ENCODE peak calls at places on chromosome 3, in eight cellular contexts. N is spleen, H is dorsolateral prefrontal cortex, X is RPMI8226, Q is DND-41, T is memory B cell, S is mucosa of gallbladder, O is amniotic stem cell. D is an unnamed sample.

GRCh38 chr3:184656991-184657669 is 54.7 kb downstream of the MAGEF1 start:
- DNase-seq in T (no peak), O (no peak), S (no peak), X (no peak), Q (no peak), N (no peak), H (no peak), D (no peak)

GRCh38 chr3:37992271-37993066 is 1.9 kb downstream of the VILL start:
- DNase-seq in Q (peak; percentile 2), H (no peak), X (no peak), S (peak; percentile 90), N (peak; percentile 70), T (no peak), O (no peak), D (peak; percentile 77)

GRCh38 chr3:170634663-170635096 is 48.8 kb upstream of the SLC7A14 start:
- DNase-seq in O (no peak), H (no peak), Q (no peak), T (no peak), X (no peak), S (no peak), N (no peak), D (no peak)

GRCh38 chr3:73206006-73206405 is 144.5 kb downstream of the EBLN2 start:
- DNase-seq in H (no peak), Q (no peak), N (no peak), T (no peak), S (no peak), O (no peak), X (no peak), D (no peak)

GRCh38 chr3:46408853-46409252 is 1.8 kb downstream of the CCRL2 start:
- DNase-seq in S (no peak), X (no peak), T (no peak), O (no peak), H (no peak), Q (no peak), N (no peak), D (no peak)

GRCh38 chr3:121545049-121545563 is 682 bp downstream of the POLQ start:
- DNase-seq in O (no peak), Q (no peak), T (no peak), S (no peak), N (no peak), H (no peak), X (peak; percentile 20), D (no peak)

GRCh38 chr3:186964629-186965028 is 34.3 kb downstream of the ST6GAL1 start:
- DNase-seq in N (no peak), O (no peak), H (no peak), Q (no peak), S (no peak), X (no peak), T (no peak), D (no peak)

GRCh38 chr3:65412591-65412990 is 626.1 kb downstream of the MAGI1 start:
- DNase-seq in Q (no peak), O (no peak), X (peak; percentile 90), S (peak; percentile 81), H (peak; percentile 43), T (no peak), N (no peak), D (no peak)

GRCh38 chr3:175983369-175983768 is 1124.2 kb downstream of the NAALADL2 start:
- DNase-seq in N (no peak), T (no peak), H (no peak), Q (no peak), S (no peak), O (no peak), X (no peak), D (no peak)

GRCh38 chr3:5699313-5699712 is 511.8 kb downstream of the EDEM1 start:
- DNase-seq in H (no peak), N (no peak), O (no peak), Q (no peak), T (no peak), X (no peak), S (peak; percentile 42), D (peak; percentile 56)

D was measured in Calu3.